ENCODE peak calls at places on chromosomes 11 and 22, in seven cellular contexts. M is prostate gland, U is tibial nerve, Z is NB4, N is upper lobe of left lung, H is H54, Y is stomach. O is an unnamed sample.

GRCh38 chr11:134119094-134119493 is 50.2 kb downstream of the JAM3 start:
- DNase-seq in M (no peak), N (no peak), U (no peak), H (no peak), Z (no peak), Y (no peak), O (no peak)

GRCh38 chr11:128884054-128884453 is 7.1 kb upstream of the KCNJ5 start:
- DNase-seq in U (no peak), Y (no peak), Z (no peak), N (no peak), H (no peak), M (no peak), O (no peak)

GRCh38 chr11:66391322-66391721 is 19.8 kb upstream of the SLC29A2 start:
- DNase-seq in M (no peak), Z (no peak), H (no peak), N (no peak), Y (no peak), U (no peak), O (no peak)

GRCh38 chr11:36243641-36244040 is 45.6 kb downstream of the COMMD9 start:
- DNase-seq in M (no peak), U (no peak), H (no peak), Z (no peak), Y (no peak), N (no peak), O (no peak)

GRCh38 chr11:3130269-3131071 is 34.6 kb downstream of the OSBPL5 start:
- DNase-seq in Y (no peak), H (no peak), U (no peak), M (peak), N (no peak), Z (no peak), O (peak)

GRCh38 chr11:73996161-73996747 is 12.6 kb downstream of the UCP3 start:
- DNase-seq in H (no peak), M (peak), Y (no peak), Z (no peak), N (no peak), U (no peak), O (no peak)

GRCh38 chr11:80587906-80588305 is 1147.1 kb upstream of the TENM4 start:
- DNase-seq in N (no peak), U (no peak), H (no peak), Y (no peak), Z (no peak), M (peak), O (no peak)

GRCh38 chr11:65067446-65067845 is 9.1 kb upstream of the NAALADL1 start:
- DNase-seq in M (no peak), H (no peak), Z (no peak), N (no peak), U (no peak), Y (no peak), O (no peak)

GRCh38 chr11:1283091-1283511 is 26.3 kb downstream of the TOLLIP start:
- DNase-seq in H (no peak), U (no peak), Y (no peak), N (no peak), M (no peak), Z (no peak), O (no peak)

GRCh38 chr11:12246169-12246568 is 131.2 kb upstream of the PARVA start:
- DNase-seq in H (no peak), Y (no peak), N (no peak), M (no peak), U (no peak), Z (no peak), O (no peak)

GRCh38 chr22:23767303-23767672 is 484 bp downstream of the CHCHD10 start:
- DNase-seq in U (no peak), M (no peak), Y (no peak), Z (no peak), H (no peak), N (no peak), O (no peak)

GRCh38 chr22:23763579-23764331 is 965 bp downstream of the C22orf15 start:
- DNase-seq in H (no peak), N (peak), M (no peak), Z (no peak), Y (no peak), U (no peak), O (no peak)

GRCh38 chr22:23769321-23769965 is 1.7 kb upstream of the CHCHD10 start:
- DNase-seq in H (no peak), Y (no peak), Z (no peak), N (no peak), U (no peak), M (no peak), O (no peak)

GRCh38 chr22:23764931-23765881 is 2.4 kb downstream of the C22orf15 start:
- DNase-seq in H (no peak), M (no peak), Z (no peak), N (no peak), U (no peak), Y (no peak), O (no peak)

GRCh38 chr22:23767673-23768548 is at the start of gene CHCHD10:
- DNase-seq in M (peak), Z (peak), H (no peak), U (peak), N (peak), Y (peak), O (peak)
- TF ChIP-seq POLR2A in M (peak), Z (peak), H (peak), U (peak), N (peak), Y (no peak), O (no peak)

DNA sequence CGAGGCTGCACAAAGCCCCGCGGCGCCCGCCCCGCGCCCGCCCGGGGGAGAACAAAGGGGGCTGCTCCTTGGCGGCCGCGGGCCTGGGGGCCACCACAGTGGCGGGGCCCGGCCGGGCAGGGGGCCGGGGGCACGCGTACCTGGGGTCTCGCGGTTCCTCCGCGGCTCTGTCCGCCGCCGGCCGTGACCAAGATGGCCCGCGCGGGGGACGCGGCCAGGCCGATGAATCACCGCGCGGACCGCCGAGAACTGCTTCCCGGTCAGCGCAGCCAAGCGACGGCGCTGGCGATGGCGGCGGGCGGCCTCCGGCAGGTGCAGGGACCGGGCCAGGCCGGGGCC is at the start of gene RTL6:
- DNase-seq in N (no peak), M (no peak), H (peak), Y (no peak), Z (no peak), U (peak), O (no peak)
- TF ChIP-seq POLR2A in N (no peak), M (no peak), H (peak), Y (no peak), Z (no peak), U (no peak), O (no peak)

GRCh38 chr11:82901165-82901938 is at the start of gene DDIAS:
- DNase-seq in U (peak), M (peak), Z (peak), H (peak), N (peak), Y (peak), O (peak)
- TF ChIP-seq POLR2A in U (peak), M (peak), Z (peak), H (peak), N (no peak), Y (peak), O (no peak)

DNA sequence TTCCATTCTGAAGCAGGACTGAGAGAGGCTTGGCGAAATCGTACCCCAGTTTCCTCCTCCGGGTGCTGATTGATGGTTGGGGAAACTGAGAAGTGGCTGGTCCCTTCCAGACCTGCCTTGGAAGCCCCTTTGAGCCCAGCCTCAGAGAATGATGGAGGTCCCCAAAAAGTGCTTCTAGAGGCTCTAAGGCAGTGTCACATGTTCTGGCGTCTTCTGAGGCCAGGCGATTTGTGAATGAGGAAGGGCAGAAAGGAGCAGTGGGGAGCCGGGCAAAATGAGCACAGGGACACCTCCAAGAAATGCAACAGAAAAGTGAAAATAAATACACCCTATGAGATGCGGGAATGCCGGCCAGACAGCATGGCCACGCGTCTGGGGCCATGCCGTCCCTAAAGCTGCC is 1.0 kb upstream of the LIF start:
- DNase-seq in Z (no peak), M (no peak), Y (no peak), H (no peak), U (no peak), N (no peak), O (no peak)
- TF ChIP-seq POLR2A in Z (no peak), M (no peak), Y (no peak), H (no peak), U (no peak), N (no peak), O (no peak)

O was measured in lower leg skin.